ENCODE peak calls at places on chromosomes 2 and 18, in seven cellular contexts. C, T, X, A, Q, I and O are unnamed samples.

GRCh38 chr2:227188292-227188691 is 23.9 kb downstream of the COL4A3 start:
- DNase-seq in X (peak; percentile 22), C (peak; percentile 64), A (no peak), I (no peak), Q (peak; percentile 83), T (peak; percentile 53), O (peak; percentile 62)

GRCh38 chr2:172232638-172233253 is 130.0 kb upstream of the DLX2 start:
- DNase-seq in Q (no peak), X (no peak), I (no peak), T (no peak), C (no peak), A (no peak), O (peak; percentile 33)

GRCh38 chr2:65566617-65567016 is 134.2 kb upstream of the SPRED2 start:
- DNase-seq in X (no peak), T (no peak), Q (no peak), C (no peak), I (no peak), A (no peak), O (no peak)

GRCh38 chr2:203706403-203706802 is at the start of gene CD28:
- DNase-seq in I (no peak), A (no peak), T (no peak), C (peak; percentile 26), X (peak; percentile 86), Q (peak; percentile 96), O (no peak)

GRCh38 chr2:7418343-7418742 is 501.1 kb downstream of the RNF144A start:
- DNase-seq in T (no peak), Q (no peak), A (no peak), X (no peak), C (no peak), I (no peak), O (no peak)

GRCh38 chr2:8679827-8680731 is 1.8 kb upstream of the ID2 start:
- DNase-seq in X (peak; percentile 19), C (peak; percentile 61), Q (peak; percentile 31), A (peak; percentile 85), T (peak; percentile 66), I (peak; percentile 95), O (no peak)

GRCh38 chr18:46213295-46213694 is 109.1 kb downstream of the HAUS1 start:
- DNase-seq in X (no peak), C (no peak), I (no peak), T (no peak), A (no peak), Q (peak; percentile 41), O (peak; percentile 27)

GRCh38 chr2:10009811-10010781 is 33.3 kb upstream of the KLF11 start:
- DNase-seq in A (peak; percentile 79), C (peak; percentile 93), I (peak; percentile 97), Q (no peak), X (no peak), T (peak; percentile 66), O (peak; percentile 82)

GRCh38 chr18:3213231-3214059 is 6.3 kb downstream of the MYOM1 start:
- DNase-seq in I (no peak), Q (peak; percentile 24), T (no peak), A (no peak), X (no peak), C (no peak), O (no peak)

GRCh38 chr2:45412754-45413379 is 198.2 kb downstream of the SRBD1 start:
- DNase-seq in T (peak; percentile 16), Q (no peak), X (no peak), C (no peak), A (no peak), I (no peak), O (peak; percentile 82)

GRCh38 chr2:36562973-36563532 is 34.9 kb downstream of the FEZ2 start:
- DNase-seq in A (no peak), I (no peak), X (no peak), T (peak; percentile 27), Q (no peak), C (peak; percentile 71), O (peak; percentile 77)

GRCh38 chr2:8685697-8686358 is 4.0 kb downstream of the ID2 start:
- DNase-seq in A (peak; percentile 89), Q (peak; percentile 72), I (peak; percentile 83), X (peak; percentile 75), T (no peak), C (peak; percentile 77), O (no peak)

GRCh38 chr18:402129-402528 is 98.4 kb downstream of the COLEC12 start:
- DNase-seq in T (no peak), A (no peak), X (no peak), C (no peak), Q (no peak), I (no peak), O (no peak)

GRCh38 chr2:96239745-96240264 is 26.0 kb downstream of the TMEM127 start:
- DNase-seq in C (no peak), T (no peak), I (no peak), X (no peak), A (no peak), Q (no peak), O (no peak)

GRCh38 chr2:230400454-230400853 is 15.5 kb upstream of the SP100 start:
- DNase-seq in Q (no peak), C (no peak), X (no peak), I (no peak), T (no peak), A (no peak), O (no peak)

GRCh38 chr18:76801567-76802505 is 20.5 kb upstream of the ZNF236 start:
- DNase-seq in T (no peak), A (peak; percentile 84), C (peak; percentile 55), I (peak; percentile 69), X (peak; percentile 76), Q (peak; percentile 72), O (peak; percentile 49)

GRCh38 chr2:26805241-26805676 is 19.4 kb downstream of the CENPA start:
- DNase-seq in A (no peak), I (no peak), X (no peak), C (no peak), Q (no peak), T (peak; percentile 77), O (peak; percentile 77)

GRCh38 chr2:126777620-126777978 is 121.1 kb upstream of the TEX51 start:
- DNase-seq in I (no peak), C (no peak), T (no peak), A (peak; percentile 6), Q (no peak), X (no peak), O (no peak)

GRCh38 chr18:74841248-74841647 is 243.6 kb downstream of the ZNF407 start:
- DNase-seq in A (no peak), T (no peak), X (no peak), I (no peak), Q (no peak), C (no peak), O (no peak)

GRCh38 chr2:145563752-145564615 is 1044.1 kb upstream of the ZEB2 start:
- DNase-seq in I (no peak), A (no peak), X (no peak), C (no peak), Q (no peak), T (peak; percentile 85), O (no peak)

GRCh38 chr2:58448065-58448507 is 207.0 kb upstream of the FANCL start:
- DNase-seq in Q (peak; percentile 73), X (peak; percentile 20), A (no peak), T (peak; percentile 59), I (peak; percentile 61), C (peak; percentile 85), O (peak; percentile 77)

DNA sequence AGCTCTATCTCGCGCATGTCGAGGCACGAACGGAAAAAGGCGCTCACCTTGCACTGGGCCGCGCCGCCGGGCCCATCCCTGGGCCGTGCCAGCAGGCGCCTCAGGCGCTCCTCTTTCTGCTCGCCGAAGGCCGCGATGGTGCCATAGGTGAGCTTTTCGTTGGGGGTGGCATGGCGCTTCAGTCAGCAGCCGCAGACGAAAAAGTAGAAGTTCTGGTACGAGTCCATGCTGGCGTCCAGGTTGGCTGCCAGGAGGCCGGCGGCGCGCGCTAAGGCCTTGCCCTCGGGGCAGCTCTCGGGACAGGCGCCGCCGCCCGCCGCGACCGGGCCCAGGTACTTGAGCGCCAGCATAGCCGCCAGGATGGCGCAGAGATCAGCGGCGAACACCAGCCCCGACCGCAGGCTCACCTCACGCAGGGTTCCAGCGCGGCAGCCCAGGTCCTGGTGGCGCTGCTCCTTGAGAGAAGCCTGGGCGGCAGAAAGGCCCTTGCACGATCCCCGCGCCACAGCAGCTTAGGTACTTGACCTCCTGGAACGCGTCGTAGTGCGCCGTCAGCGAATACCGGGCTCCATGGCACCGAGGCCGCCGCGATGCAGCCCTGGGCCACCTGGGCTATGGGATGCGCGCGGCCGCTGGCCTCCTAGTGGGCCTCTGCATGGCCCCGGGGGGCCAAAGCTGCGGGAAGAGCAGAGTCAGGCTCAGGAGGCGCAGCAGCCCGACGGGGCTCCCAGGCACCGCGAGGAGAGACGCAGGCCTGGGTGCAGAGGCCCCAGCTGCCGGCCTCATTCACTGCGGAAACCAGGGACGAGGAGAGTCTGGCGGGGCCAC is 12.8 kb downstream of the ALPG start:
- DNase-seq in Q (no peak), T (no peak), C (no peak), A (peak; percentile 66), X (no peak), I (peak; percentile 26), O (no peak)
- H3K4me3 ChIP-seq in Q (no peak overlapping the region), T (no peak overlapping the region), C (no peak overlapping the region), A (peak overlapping the region; percentile 25), X (no peak overlapping the region), I (no peak overlapping the region), O (peak overlapping the region; percentile 43)

DNA sequence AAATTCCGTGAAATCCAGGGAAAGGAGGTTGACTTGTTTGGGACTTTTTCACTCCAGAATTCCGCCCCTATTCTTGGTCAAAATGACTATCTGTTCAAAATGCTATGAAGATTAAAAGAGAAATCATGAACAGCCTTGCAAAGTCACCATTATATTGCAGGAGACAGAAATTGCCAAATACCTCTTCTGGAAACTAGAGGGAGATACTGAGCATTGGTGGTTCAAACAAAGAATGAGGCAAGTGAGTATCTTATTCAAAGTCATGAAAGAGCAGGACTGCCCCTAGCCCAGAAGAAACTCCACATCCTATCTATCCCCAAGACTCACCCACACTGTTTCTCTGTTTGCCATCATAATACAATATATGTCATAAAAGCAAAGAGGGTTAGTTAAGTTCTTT is 862.3 kb upstream of the POU3F3 start:
- DNase-seq in X (no peak), A (no peak), C (no peak), I (no peak), Q (peak; percentile 1), T (no peak), O (no peak)
- TF ChIP-seq CTCF in X (peak; percentile 32), A (no peak), C (no peak), I (peak; percentile 9), Q (peak; percentile 24), T (no peak), O (no peak)

GRCh38 chr2:2901384-2902345 is 476.0 kb downstream of the EIPR1 start:
- DNase-seq in X (peak; percentile 54), T (no peak), I (no peak), Q (peak; percentile 57), C (no peak), A (no peak), O (no peak)
- H3K4me3 ChIP-seq in X (peak overlapping the region; percentile 41), T (no peak overlapping the region), I (no peak overlapping the region), Q (peak overlapping the region; percentile 24), C (no peak overlapping the region), A (no peak overlapping the region), O (no peak overlapping the region)

DNA sequence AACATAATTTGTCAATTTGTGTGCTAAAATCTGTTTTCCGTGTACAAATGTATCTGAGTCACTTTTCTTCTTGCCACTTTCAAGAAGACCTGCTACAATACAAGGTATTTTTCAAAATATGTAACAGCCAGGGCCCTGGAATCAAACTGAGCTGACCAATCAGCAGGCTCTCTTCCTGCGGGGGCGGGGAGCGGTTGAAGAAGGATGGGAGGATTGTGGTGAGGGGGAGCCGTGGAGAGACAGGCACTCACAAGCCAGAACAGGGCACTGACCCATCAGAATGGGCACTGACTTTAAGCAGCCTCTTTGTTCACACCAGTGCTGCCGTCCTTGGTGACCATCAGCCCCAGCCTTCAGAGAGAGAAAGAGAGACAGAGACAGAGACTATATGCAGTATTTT is 40.6 kb upstream of the CCNYL1 start:
- DNase-seq in A (no peak), C (no peak), X (no peak), T (no peak), Q (no peak), I (no peak), O (no peak)
- TF ChIP-seq CTCF in A (no peak), C (no peak), X (no peak), T (no peak), Q (no peak), I (no peak), O (no peak)

GRCh38 chr2:64204006-64204632 is 59.9 kb upstream of the PELI1 start:
- DNase-seq in Q (peak; percentile 92), X (peak; percentile 74), I (no peak), A (peak; percentile 66), T (peak; percentile 27), C (no peak), O (peak; percentile 81)
- H3K4me3 ChIP-seq in Q (peak overlapping the region; percentile 50), X (peak overlapping the region; percentile 42), I (no peak overlapping the region), A (peak overlapping the region; percentile 25), T (no peak overlapping the region), C (no peak overlapping the region), O (peak overlapping the region; percentile 8)